ENCODE peak calls at places on chromosomes 12 and 14, in eight cellular contexts. D is prostate gland, L is thoracic aorta, U is AG04450, O is breast epithelium, I is brain microvascular endothelial cell, T is astrocyte, C is lung. S is an unnamed sample.

GRCh38 chr12:12653922-12654321 is 42.1 kb downstream of the GPR19 start:
- DNase-seq in U (no peak), C (no peak), D (no peak), I (no peak), L (no peak), O (no peak), T (no peak), S (no peak)

GRCh38 chr14:53215101-53215500 is 62.0 kb upstream of the DDHD1 start:
- DNase-seq in T (no peak), L (no peak), I (no peak), O (no peak), U (no peak), C (no peak), D (no peak), S (no peak)

GRCh38 chr14:59262717-59263469 is 74.4 kb downstream of the DAAM1 start:
- DNase-seq in C (no peak), O (no peak), T (no peak), L (no peak), D (peak), U (no peak), I (no peak), S (peak)

GRCh38 chr12:27840229-27840999 is 60.4 kb upstream of the MANSC4 start:
- DNase-seq in T (no peak), C (no peak), O (no peak), L (no peak), D (no peak), I (no peak), U (no peak), S (no peak)

GRCh38 chr12:22083167-22083566 is 37.1 kb downstream of the CMAS start:
- DNase-seq in O (no peak), T (peak), L (no peak), C (no peak), U (no peak), D (peak), I (peak), S (no peak)

GRCh38 chr14:96105089-96105920 is 66.1 kb downstream of the C14orf132 start:
- DNase-seq in T (no peak), L (no peak), C (no peak), D (no peak), O (no peak), I (no peak), U (no peak), S (no peak)

GRCh38 chr12:57890191-57891120 is 43.9 kb upstream of the CTDSP2 start:
- DNase-seq in D (no peak), T (peak), I (no peak), O (no peak), C (no peak), L (no peak), U (no peak), S (peak)

GRCh38 chr14:79483989-79484388 is 727.3 kb downstream of the DIO2 start:
- DNase-seq in O (no peak), L (no peak), U (no peak), T (no peak), D (no peak), C (no peak), I (no peak), S (no peak)

GRCh38 chr12:7303230-7303629 is 642 bp upstream of the ACSM4 start:
- DNase-seq in D (no peak), T (no peak), O (no peak), C (no peak), L (no peak), U (no peak), I (no peak), S (no peak)

GRCh38 chr14:77722301-77722700 is 14.4 kb downstream of the SLIRP start:
- DNase-seq in U (no peak), I (no peak), O (no peak), D (no peak), C (no peak), T (no peak), L (no peak), S (no peak)
- H3K27ac ChIP-seq in U (no peak), I (no peak), O (no peak), D (no peak), C (no peak), T (no peak), L (no peak), S (no peak)

GRCh38 chr14:98700748-98701147 is 571.2 kb downstream of the BCL11B start:
- DNase-seq in U (no peak), O (no peak), T (no peak), C (no peak), I (no peak), L (no peak), D (no peak), S (no peak)
- TF ChIP-seq CTCF in U (no peak), O (no peak), T (no peak), C (no peak), I (no peak), L (no peak), D (no peak), S (no peak)

GRCh38 chr14:31876741-31877140 is 200.4 kb upstream of the ARHGAP5 start:
- DNase-seq in O (no peak), I (no peak), U (no peak), D (no peak), T (no peak), L (no peak), C (no peak), S (no peak)

GRCh38 chr14:31881531-31882310 is 195.4 kb upstream of the ARHGAP5 start:
- DNase-seq in L (no peak), T (peak), C (no peak), U (no peak), D (no peak), O (no peak), I (no peak), S (no peak)

GRCh38 chr14:31879661-31880348 is 197.3 kb upstream of the ARHGAP5 start:
- DNase-seq in U (no peak), I (no peak), L (no peak), C (no peak), T (no peak), D (no peak), O (no peak), S (no peak)

GRCh38 chr14:31880935-31881334 is 196.2 kb upstream of the ARHGAP5 start:
- DNase-seq in T (peak), L (no peak), I (peak), U (peak), C (no peak), D (no peak), O (no peak), S (no peak)

GRCh38 chr14:31877333-31877798 is 199.7 kb upstream of the ARHGAP5 start:
- DNase-seq in I (no peak), L (no peak), D (no peak), T (peak), C (no peak), O (no peak), U (no peak), S (no peak)
- H3K4me3 ChIP-seq in I (no peak), L (peak), D (no peak), T (no peak), C (no peak), O (peak), U (no peak), S (no peak)

GRCh38 chr12:70695361-70696023 is 58.3 kb upstream of the PTPRB start:
- DNase-seq in T (no peak), L (no peak), D (no peak), I (no peak), C (no peak), U (no peak), O (no peak), S (peak)

GRCh38 chr12:70692681-70693288 is 55.6 kb upstream of the PTPRB start:
- DNase-seq in C (no peak), T (peak), L (no peak), O (no peak), U (no peak), I (peak), D (no peak), S (no peak)

GRCh38 chr12:70698345-70698744 is 61.1 kb upstream of the PTPRB start:
- DNase-seq in C (no peak), I (no peak), T (no peak), U (no peak), D (no peak), O (no peak), L (no peak), S (no peak)
- H3K27ac ChIP-seq in C (no peak), I (no peak), T (no peak), U (no peak), D (no peak), O (no peak), L (no peak), S (no peak)

GRCh38 chr14:54813081-54813480 is 89.5 kb downstream of the GCH1 start:
- DNase-seq in D (no peak), O (no peak), U (no peak), C (no peak), L (no peak), T (no peak), I (no peak), S (no peak)

GRCh38 chr14:54812661-54813060 is 90.0 kb downstream of the GCH1 start:
- DNase-seq in O (no peak), I (no peak), T (no peak), L (no peak), C (no peak), U (no peak), D (no peak), S (no peak)

GRCh38 chr14:54815016-54815415 is 87.6 kb downstream of the GCH1 start:
- DNase-seq in D (peak), T (peak), L (no peak), I (no peak), O (no peak), U (no peak), C (peak), S (no peak)

GRCh38 chr14:54815531-54815930 is 87.1 kb downstream of the GCH1 start:
- DNase-seq in O (no peak), L (no peak), U (no peak), I (no peak), D (no peak), T (no peak), C (no peak), S (no peak)

GRCh38 chr14:54814076-54814475 is 88.5 kb downstream of the GCH1 start:
- DNase-seq in U (no peak), L (no peak), D (no peak), T (no peak), I (no peak), C (no peak), O (no peak), S (no peak)
- TF ChIP-seq CTCF in U (peak), L (no peak), D (no peak), T (peak), I (peak), C (no peak), O (no peak), S (no peak)